ENCODE peak calls at places on chromosomes 2 and 18, in nine cellular contexts. One of them, this sample, is unnamed.

GRCh38 chr2:43331428-43331827 is 105.0 kb upstream of the ZFP36L2 start:
- DNase-seq in mesothelial cell of epicardium: no peak
- DNase-seq in HCT116: no peak
- DNase-seq in Peyer's patch: no peak
- DNase-seq in GM23338: no peak
- DNase-seq in lower leg skin: no peak
- DNase-seq in left ventricle myocardium inferior: no peak
- DNase-seq in adrenal gland: no peak
- DNase-seq in cardiac muscle cell: peak; percentile 90
- DNase-seq in this sample: no peak

GRCh38 chr2:170162261-170162612 is 15.7 kb upstream of the MYO3B start:
- DNase-seq in mesothelial cell of epicardium: no peak
- DNase-seq in HCT116: no peak
- DNase-seq in Peyer's patch: no peak
- DNase-seq in GM23338: no peak
- DNase-seq in lower leg skin: no peak
- DNase-seq in left ventricle myocardium inferior: no peak
- DNase-seq in adrenal gland: no peak
- DNase-seq in cardiac muscle cell: no peak
- DNase-seq in this sample: no peak

GRCh38 chr18:30514059-30514458 is 528.5 kb downstream of the DSC3 start:
- DNase-seq in mesothelial cell of epicardium: no peak
- DNase-seq in HCT116: no peak
- DNase-seq in Peyer's patch: no peak
- DNase-seq in GM23338: no peak
- DNase-seq in lower leg skin: no peak
- DNase-seq in left ventricle myocardium inferior: no peak
- DNase-seq in adrenal gland: no peak
- DNase-seq in cardiac muscle cell: no peak
- DNase-seq in this sample: no peak

GRCh38 chr2:60339286-60339685 is 214.2 kb downstream of the BCL11A start:
- DNase-seq in mesothelial cell of epicardium: no peak
- DNase-seq in HCT116: no peak
- DNase-seq in Peyer's patch: no peak
- DNase-seq in GM23338: no peak
- DNase-seq in lower leg skin: no peak
- DNase-seq in left ventricle myocardium inferior: no peak
- DNase-seq in adrenal gland: no peak
- DNase-seq in cardiac muscle cell: no peak
- DNase-seq in this sample: no peak

GRCh38 chr2:230347659-230348305 is 20.8 kb downstream of the SP140L start:
- DNase-seq in mesothelial cell of epicardium: no peak
- DNase-seq in HCT116: no peak
- DNase-seq in Peyer's patch: no peak
- DNase-seq in GM23338: no peak
- DNase-seq in lower leg skin: no peak
- DNase-seq in left ventricle myocardium inferior: no peak
- DNase-seq in adrenal gland: no peak
- DNase-seq in cardiac muscle cell: peak; percentile 53
- DNase-seq in this sample: no peak

GRCh38 chr18:9513971-9514512 is 38.7 kb downstream of the RALBP1 start:
- DNase-seq in mesothelial cell of epicardium: no peak
- DNase-seq in HCT116: no peak
- DNase-seq in Peyer's patch: no peak
- DNase-seq in GM23338: no peak
- DNase-seq in lower leg skin: no peak
- DNase-seq in left ventricle myocardium inferior: no peak
- DNase-seq in adrenal gland: no peak
- DNase-seq in cardiac muscle cell: peak; percentile 51
- DNase-seq in this sample: no peak

GRCh38 chr2:72983500-72984039 is 66.3 kb downstream of the EMX1 start:
- DNase-seq in mesothelial cell of epicardium: no peak
- DNase-seq in HCT116: no peak
- DNase-seq in Peyer's patch: peak; percentile 68
- DNase-seq in GM23338: no peak
- DNase-seq in lower leg skin: no peak
- DNase-seq in left ventricle myocardium inferior: no peak
- DNase-seq in adrenal gland: no peak
- DNase-seq in cardiac muscle cell: no peak
- DNase-seq in this sample: no peak

GRCh38 chr2:237258146-237258545 is 155.8 kb downstream of the COL6A3 start:
- DNase-seq in mesothelial cell of epicardium: no peak
- DNase-seq in HCT116: no peak
- DNase-seq in Peyer's patch: no peak
- DNase-seq in GM23338: peak; percentile 44
- DNase-seq in lower leg skin: no peak
- DNase-seq in left ventricle myocardium inferior: no peak
- DNase-seq in adrenal gland: no peak
- DNase-seq in cardiac muscle cell: peak; percentile 51
- DNase-seq in this sample: no peak

GRCh38 chr2:120736955-120737801 is 1.5 kb downstream of the GLI2 start:
- DNase-seq in mesothelial cell of epicardium: peak; percentile 77
- DNase-seq in HCT116: no peak
- DNase-seq in Peyer's patch: peak; percentile 48
- DNase-seq in GM23338: peak; percentile 94
- DNase-seq in lower leg skin: no peak
- DNase-seq in left ventricle myocardium inferior: peak; percentile 48
- DNase-seq in adrenal gland: peak; percentile 40
- DNase-seq in cardiac muscle cell: peak; percentile 93
- DNase-seq in this sample: no peak

GRCh38 chr2:222364280-222364895 is 60.0 kb upstream of the SGPP2 start:
- DNase-seq in mesothelial cell of epicardium: no peak
- DNase-seq in HCT116: no peak
- DNase-seq in Peyer's patch: no peak
- DNase-seq in GM23338: no peak
- DNase-seq in lower leg skin: no peak
- DNase-seq in left ventricle myocardium inferior: no peak
- DNase-seq in adrenal gland: no peak
- DNase-seq in cardiac muscle cell: peak; percentile 63
- DNase-seq in this sample: no peak

GRCh38 chr2:189584662-189585061 is 4.1 kb upstream of the SLC40A1 start:
- DNase-seq in mesothelial cell of epicardium: no peak
- DNase-seq in HCT116: no peak
- DNase-seq in Peyer's patch: no peak
- DNase-seq in GM23338: no peak
- DNase-seq in lower leg skin: no peak
- DNase-seq in left ventricle myocardium inferior: no peak
- DNase-seq in adrenal gland: no peak
- DNase-seq in cardiac muscle cell: no peak
- DNase-seq in this sample: no peak

GRCh38 chr2:201122276-201122675 is 6.3 kb downstream of the CFLAR start:
- DNase-seq in mesothelial cell of epicardium: no peak
- DNase-seq in HCT116: no peak
- DNase-seq in Peyer's patch: no peak
- DNase-seq in GM23338: no peak
- DNase-seq in lower leg skin: no peak
- DNase-seq in left ventricle myocardium inferior: no peak
- DNase-seq in adrenal gland: no peak
- DNase-seq in cardiac muscle cell: no peak
- DNase-seq in this sample: no peak

GRCh38 chr2:176518823-176519222 is 249.6 kb downstream of the MTX2 start:
- DNase-seq in mesothelial cell of epicardium: no peak
- DNase-seq in HCT116: no peak
- DNase-seq in Peyer's patch: no peak
- DNase-seq in GM23338: peak; percentile 72
- DNase-seq in lower leg skin: no peak
- DNase-seq in left ventricle myocardium inferior: peak; percentile 34
- DNase-seq in adrenal gland: peak; percentile 41
- DNase-seq in cardiac muscle cell: no peak
- DNase-seq in this sample: no peak

GRCh38 chr2:47771211-47771610 is 11.7 kb upstream of the MSH6 start:
- DNase-seq in mesothelial cell of epicardium: no peak
- DNase-seq in HCT116: peak; percentile 83
- DNase-seq in Peyer's patch: no peak
- DNase-seq in GM23338: no peak
- DNase-seq in lower leg skin: no peak
- DNase-seq in left ventricle myocardium inferior: no peak
- DNase-seq in adrenal gland: peak; percentile 56
- DNase-seq in cardiac muscle cell: peak; percentile 69
- DNase-seq in this sample: no peak

GRCh38 chr2:216583606-216584005 is 49.6 kb upstream of the IGFBP2 start:
- DNase-seq in mesothelial cell of epicardium: no peak
- DNase-seq in HCT116: no peak
- DNase-seq in Peyer's patch: no peak
- DNase-seq in GM23338: no peak
- DNase-seq in lower leg skin: no peak
- DNase-seq in left ventricle myocardium inferior: no peak
- DNase-seq in adrenal gland: no peak
- DNase-seq in cardiac muscle cell: no peak
- DNase-seq in this sample: no peak

DNA sequence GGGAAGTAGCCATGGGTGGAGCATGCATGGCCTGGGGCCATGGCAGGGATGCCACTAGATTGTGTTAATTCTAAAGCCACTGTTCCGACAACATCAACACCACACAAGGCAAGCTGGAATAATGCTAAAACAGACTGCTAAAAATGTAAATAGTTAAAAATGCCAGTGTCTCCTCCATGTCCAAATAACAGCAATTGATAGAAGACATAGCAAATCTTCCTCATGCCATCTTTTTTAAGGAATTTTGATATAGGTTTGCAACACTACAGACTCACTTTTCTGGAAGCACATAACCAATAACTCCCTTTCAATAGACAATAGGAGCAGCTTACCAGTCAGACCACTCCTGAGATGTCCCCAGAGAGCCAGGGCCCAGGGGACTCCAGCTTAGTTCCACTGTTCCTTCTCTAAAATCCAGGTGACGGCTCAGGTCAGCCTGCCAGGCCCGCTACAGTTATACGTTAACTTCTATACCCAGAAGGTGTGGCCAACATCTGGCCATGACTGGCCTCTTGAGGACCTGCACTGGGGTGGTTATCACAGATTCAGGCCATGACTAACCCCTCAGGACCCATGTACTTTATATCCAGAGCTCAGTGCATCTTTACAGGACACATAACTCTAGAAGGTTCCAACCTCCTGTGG is 20.3 kb downstream of the TUBB6 start:
- DNase-seq in mesothelial cell of epicardium: no peak
- DNase-seq in HCT116: no peak
- DNase-seq in Peyer's patch: no peak
- DNase-seq in GM23338: no peak
- DNase-seq in lower leg skin: no peak
- DNase-seq in left ventricle myocardium inferior: no peak
- DNase-seq in adrenal gland: no peak
- DNase-seq in cardiac muscle cell: no peak
- DNase-seq in this sample: no peak
- TF ChIP-seq CTCF in mesothelial cell of epicardium: no peak
- TF ChIP-seq CTCF in HCT116: no peak
- TF ChIP-seq CTCF in Peyer's patch: no peak
- TF ChIP-seq CTCF in GM23338: no peak
- TF ChIP-seq CTCF in lower leg skin: no peak
- TF ChIP-seq CTCF in left ventricle myocardium inferior: peak; percentile 8
- TF ChIP-seq CTCF in adrenal gland: peak; percentile 8
- TF ChIP-seq CTCF in cardiac muscle cell: no peak
- TF ChIP-seq CTCF in this sample: peak; percentile 11

GRCh38 chr2:229133155-229133772 is 137.8 kb downstream of the PID1 start:
- DNase-seq in mesothelial cell of epicardium: no peak
- DNase-seq in HCT116: peak; percentile 50
- DNase-seq in Peyer's patch: no peak
- DNase-seq in GM23338: peak; percentile 64
- DNase-seq in lower leg skin: no peak
- DNase-seq in left ventricle myocardium inferior: no peak
- DNase-seq in adrenal gland: no peak
- DNase-seq in cardiac muscle cell: peak; percentile 76
- DNase-seq in this sample: no peak
- TF ChIP-seq CTCF in mesothelial cell of epicardium: no peak
- TF ChIP-seq CTCF in HCT116: peak; percentile 67
- TF ChIP-seq CTCF in Peyer's patch: no peak
- TF ChIP-seq CTCF in GM23338: peak; percentile 77
- TF ChIP-seq CTCF in lower leg skin: no peak
- TF ChIP-seq CTCF in left ventricle myocardium inferior: peak; percentile 67
- TF ChIP-seq CTCF in adrenal gland: peak; percentile 72
- TF ChIP-seq CTCF in cardiac muscle cell: peak; percentile 58
- TF ChIP-seq CTCF in this sample: no peak

DNA sequence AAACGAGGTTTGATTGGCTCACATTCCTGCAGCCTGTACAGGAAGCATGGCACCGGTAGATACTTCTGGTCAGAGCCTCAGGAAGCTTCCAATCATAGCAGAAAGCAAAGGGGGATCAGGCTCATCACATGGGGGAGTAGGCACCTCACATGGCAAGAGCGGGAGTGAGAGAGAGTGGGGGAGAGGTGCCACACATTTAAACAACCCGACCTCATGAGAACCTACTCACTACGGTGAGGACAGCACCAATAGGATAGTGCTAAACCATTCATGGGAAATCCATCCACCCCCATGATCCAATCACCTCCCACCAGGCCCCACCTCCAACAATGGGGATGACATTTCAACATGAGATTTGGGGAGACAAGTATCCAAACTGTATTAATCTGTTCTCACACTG is 105.8 kb downstream of the SOCS6 start:
- DNase-seq in mesothelial cell of epicardium: no peak
- DNase-seq in HCT116: no peak
- DNase-seq in Peyer's patch: no peak
- DNase-seq in GM23338: no peak
- DNase-seq in lower leg skin: no peak
- DNase-seq in left ventricle myocardium inferior: no peak
- DNase-seq in adrenal gland: no peak
- DNase-seq in cardiac muscle cell: no peak
- DNase-seq in this sample: no peak
- TF ChIP-seq CTCF in mesothelial cell of epicardium: no peak
- TF ChIP-seq CTCF in HCT116: no peak
- TF ChIP-seq CTCF in Peyer's patch: no peak
- TF ChIP-seq CTCF in GM23338: no peak
- TF ChIP-seq CTCF in lower leg skin: no peak
- TF ChIP-seq CTCF in left ventricle myocardium inferior: no peak
- TF ChIP-seq CTCF in adrenal gland: no peak
- TF ChIP-seq CTCF in cardiac muscle cell: no peak
- TF ChIP-seq CTCF in this sample: no peak

GRCh38 chr2:9703085-9703641 is 72.4 kb upstream of the YWHAQ start:
- DNase-seq in mesothelial cell of epicardium: no peak
- DNase-seq in HCT116: peak; percentile 1
- DNase-seq in Peyer's patch: peak; percentile 52
- DNase-seq in GM23338: no peak
- DNase-seq in lower leg skin: peak; percentile 39
- DNase-seq in left ventricle myocardium inferior: peak; percentile 27
- DNase-seq in adrenal gland: no peak
- DNase-seq in cardiac muscle cell: peak; percentile 85
- DNase-seq in this sample: peak; percentile 88
- TF ChIP-seq CTCF in mesothelial cell of epicardium: no peak
- TF ChIP-seq CTCF in HCT116: no peak
- TF ChIP-seq CTCF in Peyer's patch: no peak
- TF ChIP-seq CTCF in GM23338: no peak
- TF ChIP-seq CTCF in lower leg skin: no peak
- TF ChIP-seq CTCF in left ventricle myocardium inferior: no peak
- TF ChIP-seq CTCF in adrenal gland: no peak
- TF ChIP-seq CTCF in cardiac muscle cell: no peak
- TF ChIP-seq CTCF in this sample: no peak